ENCODE peak calls at places on chromosome 16, in ten cellular contexts. G is A673, S is epithelial cell of esophagus, W is GM06990, I is Peyer's patch, J is AG09309, R is cardiac fibroblast, U is transverse colon, T is left ventricle myocardium inferior, Z is right lobe of liver. O is an unnamed sample.

GRCh38 chr16:81261049-81261648 is 22.7 kb downstream of the BCO1 start:
- DNase-seq in J (no peak), T (no peak), W (no peak), Z (no peak), I (no peak), S (peak; percentile 42), G (peak; percentile 45), U (no peak), R (no peak), O (no peak)

GRCh38 chr16:88917915-88918627 is 51.6 kb upstream of the PABPN1L start:
- DNase-seq in W (no peak), G (no peak), U (no peak), J (no peak), S (no peak), I (no peak), R (no peak), Z (no peak), T (no peak), O (no peak)

GRCh38 chr16:8758022-8758421 is 39.4 kb downstream of the TMEM186 start:
- DNase-seq in I (no peak), Z (no peak), S (no peak), G (no peak), J (no peak), W (no peak), T (no peak), R (no peak), U (no peak), O (no peak)

GRCh38 chr16:71303938-71304337 is 14.7 kb upstream of the CMTR2 start:
- DNase-seq in Z (no peak), R (no peak), U (no peak), G (no peak), W (no peak), J (no peak), T (no peak), I (no peak), S (peak; percentile 68), O (no peak)

GRCh38 chr16:83214671-83215070 is 587.9 kb downstream of the CDH13 start:
- DNase-seq in W (no peak), Z (no peak), J (no peak), I (no peak), S (peak; percentile 24), T (no peak), U (no peak), G (no peak), R (no peak), O (no peak)

GRCh38 chr16:83842291-83842690 is 34.5 kb downstream of the HSBP1 start:
- DNase-seq in Z (no peak), I (no peak), J (no peak), W (no peak), S (no peak), R (no peak), U (no peak), T (no peak), G (no peak), O (no peak)

GRCh38 chr16:228151-228855 is 946 bp downstream of the LUC7L start:
- DNase-seq in G (no peak), T (no peak), Z (no peak), J (no peak), W (no peak), I (no peak), U (no peak), R (peak; percentile 19), S (peak; percentile 31), O (no peak)

GRCh38 chr16:46972429-46972970 is 974 bp downstream of the DNAJA2 start:
- DNase-seq in G (peak; percentile 17), U (no peak), S (peak; percentile 39), I (no peak), W (no peak), T (no peak), R (peak; percentile 19), Z (no peak), J (no peak), O (no peak)

GRCh38 chr16:20865420-20866126 is 34.6 kb downstream of the DCUN1D3 start:
- DNase-seq in I (no peak), R (no peak), U (no peak), W (peak; percentile 49), Z (no peak), G (no peak), S (peak; percentile 88), J (no peak), T (no peak), O (no peak)

GRCh38 chr16:2532494-2533141 is 1.4 kb upstream of the CEMP1 start:
- DNase-seq in W (peak; percentile 74), I (peak; percentile 90), S (peak; percentile 84), G (peak; percentile 71), U (peak; percentile 91), Z (peak; percentile 78), R (peak; percentile 59), J (no peak), T (peak; percentile 57), O (no peak)

GRCh38 chr16:29779474-29779873 is 1.4 kb downstream of the ZG16 start:
- DNase-seq in Z (no peak), U (no peak), G (no peak), I (no peak), S (peak; percentile 81), W (no peak), R (peak; percentile 4), T (no peak), J (no peak), O (no peak)

GRCh38 chr16:79664407-79664806 is 63.9 kb upstream of the MAF start:
- DNase-seq in R (no peak), S (peak; percentile 53), J (no peak), U (no peak), W (no peak), Z (no peak), T (no peak), G (no peak), I (no peak), O (no peak)

GRCh38 chr16:22659933-22660332 is 149.2 kb downstream of the NPIPB5 start:
- DNase-seq in U (peak; percentile 32), Z (no peak), S (no peak), R (no peak), W (no peak), G (no peak), T (no peak), J (no peak), I (no peak), O (no peak)

GRCh38 chr16:70470927-70471341 is 16.5 kb downstream of the FCSK start:
- DNase-seq in Z (peak; percentile 66), I (peak; percentile 65), J (no peak), W (no peak), S (no peak), U (peak; percentile 26), G (no peak), R (peak; percentile 43), T (peak; percentile 29), O (no peak)

GRCh38 chr16:25786748-25787147 is 95.0 kb downstream of the HS3ST4 start:
- DNase-seq in I (no peak), R (no peak), Z (no peak), G (no peak), U (no peak), S (no peak), T (no peak), J (no peak), W (no peak), O (no peak)
- H3K4me3 ChIP-seq in I (no peak overlapping the region), R (no peak overlapping the region), Z (no peak overlapping the region), G (no peak overlapping the region), U (no peak overlapping the region), S (no peak overlapping the region), T (no peak overlapping the region), J (no peak overlapping the region), W (no peak overlapping the region), O (no peak overlapping the region)

GRCh38 chr16:31451201-31451600 is 8.1 kb upstream of the ARMC5 start:
- DNase-seq in S (no peak), T (no peak), G (no peak), W (no peak), Z (no peak), J (no peak), U (no peak), R (no peak), I (peak; percentile 7), O (no peak)
- TF ChIP-seq CTCF in S (no peak), T (no peak), G (no peak), W (no peak), Z (no peak), J (no peak), U (no peak), R (no peak), I (no peak), O (no peak)

DNA sequence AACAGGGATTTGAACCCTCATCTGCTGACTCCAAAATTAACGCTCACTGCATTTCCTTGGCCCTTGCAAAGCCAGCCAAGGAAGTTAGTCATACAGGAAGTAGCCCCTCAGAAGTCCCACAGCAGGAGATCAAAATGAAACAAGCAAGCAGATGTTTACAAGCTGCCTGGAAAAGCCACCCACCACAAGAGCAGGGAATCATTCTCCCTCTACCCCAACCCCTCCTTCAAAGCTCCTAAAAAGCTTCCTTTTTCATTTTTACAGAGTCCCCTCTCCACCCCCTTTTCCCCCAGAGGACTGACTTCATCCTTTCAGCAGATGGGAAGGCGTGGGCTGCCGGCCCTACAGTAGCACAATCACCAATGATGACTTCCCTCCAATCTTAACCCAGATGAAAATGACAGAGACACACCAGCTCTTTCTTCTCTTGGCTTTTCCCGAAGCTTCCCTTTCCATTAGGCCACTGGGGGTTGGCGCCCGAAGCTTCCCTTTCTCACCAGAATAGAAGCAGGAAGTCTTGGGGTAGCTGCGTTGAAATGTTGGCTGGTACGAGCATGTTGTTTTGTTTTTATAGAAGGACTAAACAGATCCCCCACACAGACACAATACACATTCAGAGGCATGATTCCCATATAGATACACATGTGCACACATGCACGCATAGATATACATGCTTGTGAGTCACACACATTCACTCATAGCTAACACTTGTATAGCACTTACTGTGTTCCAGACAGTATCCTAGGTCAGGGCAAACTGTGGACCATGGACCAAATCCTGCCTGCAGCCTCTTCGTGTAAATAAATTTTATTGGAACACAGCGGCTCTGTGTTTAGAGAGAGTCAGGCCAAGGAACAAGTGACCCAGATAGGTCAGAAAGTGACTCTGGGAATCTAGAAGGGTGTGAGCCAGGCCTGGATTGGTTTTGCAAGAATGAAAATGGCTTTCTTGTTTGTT is 17.4 kb downstream of the ITPRIPL2 start:
- DNase-seq in Z (no peak), R (peak; percentile 81), G (peak; percentile 99), J (no peak), T (peak; percentile 54), U (no peak), W (no peak), I (no peak), S (peak; percentile 58), O (no peak)
- H3K4me3 ChIP-seq in Z (no peak overlapping the region), R (no peak overlapping the region), G (no peak overlapping the region), J (no peak overlapping the region), T (peak overlapping the region; percentile 18), U (no peak overlapping the region), W (no peak overlapping the region), I (no peak overlapping the region), S (no peak overlapping the region), O (no peak overlapping the region)

DNA sequence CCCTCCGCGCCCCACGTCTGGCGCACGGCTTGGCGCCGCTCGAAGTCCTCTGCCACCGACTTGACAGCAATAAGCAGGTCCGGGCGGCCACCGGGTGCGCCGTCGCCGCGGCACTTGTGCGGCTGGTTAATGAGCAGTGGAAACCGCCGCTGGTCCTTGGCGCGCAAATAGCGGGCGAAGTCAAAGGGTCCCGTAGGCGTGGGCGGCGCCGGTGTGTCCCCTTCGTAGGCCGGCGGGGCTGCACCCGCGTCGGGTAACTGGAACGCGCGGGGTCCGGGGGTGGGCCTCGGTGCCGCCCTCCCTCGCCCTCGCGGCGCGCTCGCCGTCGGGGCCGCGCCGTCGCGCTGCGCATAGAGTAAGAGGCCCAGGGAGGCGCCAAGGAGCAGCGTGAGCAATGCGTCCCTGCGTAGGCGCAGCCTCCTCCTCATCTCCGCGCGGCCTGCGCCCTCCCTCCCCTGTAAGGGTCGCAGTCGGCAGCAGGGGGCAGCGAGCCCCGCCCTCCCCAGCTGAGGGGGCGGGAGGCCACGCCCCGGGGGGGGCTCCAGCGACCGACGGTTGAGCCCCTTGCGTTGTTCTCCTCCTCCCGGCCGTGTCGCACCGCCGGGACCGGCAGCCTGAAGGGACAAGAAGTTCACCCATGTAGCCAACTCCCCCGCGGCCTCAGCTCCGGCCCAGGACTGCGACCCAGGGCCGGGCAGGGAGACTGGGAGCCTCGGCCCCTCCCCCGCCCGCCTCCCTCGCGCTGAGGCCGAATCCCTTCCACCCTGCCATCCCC is 553 bp downstream of the B3GNT9 start:
- DNase-seq in J (no peak), G (peak; percentile 89), R (peak; percentile 83), W (no peak), I (peak; percentile 57), Z (no peak), U (no peak), S (peak; percentile 42), T (peak; percentile 56), O (no peak)
- TF ChIP-seq CTCF in J (no peak), G (peak; percentile 21), R (no peak), W (no peak), I (peak; percentile 8), Z (no peak), U (no peak), S (no peak), T (no peak), O (no peak)

O was measured in retinal pigment epithelial cell.